ENCODE peak calls at places on chromosomes 13 and 19, in five cellular contexts. One of them, this sample, is unnamed.

GRCh38 chr13:110126391-110126961 is 180.5 kb downstream of the COL4A1 start:
- DNase-seq in colonic mucosa: no peak
- DNase-seq in lung: peak; percentile 39
- DNase-seq in foreskin fibroblast: peak; percentile 93
- DNase-seq in cardiac fibroblast: peak; percentile 99
- DNase-seq in this sample: no peak

GRCh38 chr13:64688893-64689677 is 2541.1 kb downstream of the PCDH9 start:
- DNase-seq in colonic mucosa: no peak
- DNase-seq in lung: no peak
- DNase-seq in foreskin fibroblast: peak; percentile 52
- DNase-seq in cardiac fibroblast: peak; percentile 38
- DNase-seq in this sample: no peak

GRCh38 chr13:42246541-42246940 is 25.4 kb upstream of the AKAP11 start:
- DNase-seq in colonic mucosa: no peak
- DNase-seq in lung: no peak
- DNase-seq in foreskin fibroblast: no peak
- DNase-seq in cardiac fibroblast: no peak
- DNase-seq in this sample: no peak

GRCh38 chr19:21314676-21315075 is 14.5 kb downstream of the ZNF708 start:
- DNase-seq in colonic mucosa: no peak
- DNase-seq in lung: no peak
- DNase-seq in foreskin fibroblast: no peak
- DNase-seq in cardiac fibroblast: peak; percentile 37
- DNase-seq in this sample: no peak

GRCh38 chr19:48401277-48401676 is 7.8 kb downstream of the GRIN2D start:
- DNase-seq in colonic mucosa: no peak
- DNase-seq in lung: no peak
- DNase-seq in foreskin fibroblast: no peak
- DNase-seq in cardiac fibroblast: no peak
- DNase-seq in this sample: no peak

GRCh38 chr19:15587663-15588062 is 27.4 kb upstream of the CYP4F8 start:
- DNase-seq in colonic mucosa: no peak
- DNase-seq in lung: peak; percentile 59
- DNase-seq in foreskin fibroblast: no peak
- DNase-seq in cardiac fibroblast: no peak
- DNase-seq in this sample: no peak

GRCh38 chr13:33119886-33120543 is 103.8 kb downstream of the KL start:
- DNase-seq in colonic mucosa: no peak
- DNase-seq in lung: no peak
- DNase-seq in foreskin fibroblast: no peak
- DNase-seq in cardiac fibroblast: no peak
- DNase-seq in this sample: no peak

GRCh38 chr19:3576696-3577443 is 4.1 kb downstream of the HMG20B start:
- DNase-seq in colonic mucosa: peak; percentile 63
- DNase-seq in lung: no peak
- DNase-seq in foreskin fibroblast: peak; percentile 88
- DNase-seq in cardiac fibroblast: peak; percentile 64
- DNase-seq in this sample: peak; percentile 60

GRCh38 chr13:113053801-113054604 is 51.6 kb upstream of the F7 start:
- DNase-seq in colonic mucosa: no peak
- DNase-seq in lung: no peak
- DNase-seq in foreskin fibroblast: no peak
- DNase-seq in cardiac fibroblast: no peak
- DNase-seq in this sample: no peak

GRCh38 chr13:113854238-113855011 is 9.5 kb downstream of the GAS6 start:
- DNase-seq in colonic mucosa: peak; percentile 51
- DNase-seq in lung: no peak
- DNase-seq in foreskin fibroblast: peak; percentile 84
- DNase-seq in cardiac fibroblast: peak; percentile 68
- DNase-seq in this sample: peak; percentile 16

GRCh38 chr19:41792513-41793413 is 3.6 kb upstream of the CEACAM3 start:
- DNase-seq in colonic mucosa: peak; percentile 61
- DNase-seq in lung: peak; percentile 68
- DNase-seq in foreskin fibroblast: peak; percentile 60
- DNase-seq in cardiac fibroblast: peak; percentile 64
- DNase-seq in this sample: no peak

GRCh38 chr13:108948269-108948671 is 318.9 kb downstream of the MYO16 start:
- DNase-seq in colonic mucosa: no peak
- DNase-seq in lung: no peak
- DNase-seq in foreskin fibroblast: peak; percentile 39
- DNase-seq in cardiac fibroblast: no peak
- DNase-seq in this sample: no peak

GRCh38 chr19:28694812-28695211 is 518.1 kb downstream of the UQCRFS1 start:
- DNase-seq in colonic mucosa: no peak
- DNase-seq in lung: no peak
- DNase-seq in foreskin fibroblast: no peak
- DNase-seq in cardiac fibroblast: no peak
- DNase-seq in this sample: no peak

GRCh38 chr13:35648109-35648508 is 171.6 kb upstream of the MAB21L1 start:
- DNase-seq in colonic mucosa: no peak
- DNase-seq in lung: no peak
- DNase-seq in foreskin fibroblast: peak; percentile 65
- DNase-seq in cardiac fibroblast: peak; percentile 55
- DNase-seq in this sample: no peak

GRCh38 chr19:19296953-19297689 is 23.2 kb downstream of the SUGP1 start:
- DNase-seq in colonic mucosa: no peak
- DNase-seq in lung: no peak
- DNase-seq in foreskin fibroblast: no peak
- DNase-seq in cardiac fibroblast: no peak
- DNase-seq in this sample: no peak

GRCh38 chr13:27455331-27455855 is 5.0 kb upstream of the MTIF3 start:
- DNase-seq in colonic mucosa: no peak
- DNase-seq in lung: no peak
- DNase-seq in foreskin fibroblast: peak; percentile 16
- DNase-seq in cardiac fibroblast: peak; percentile 4
- DNase-seq in this sample: no peak

GRCh38 chr19:28429356-28429755 is 783.6 kb downstream of the UQCRFS1 start:
- DNase-seq in colonic mucosa: no peak
- DNase-seq in lung: no peak
- DNase-seq in foreskin fibroblast: no peak
- DNase-seq in cardiac fibroblast: no peak
- DNase-seq in this sample: no peak

GRCh38 chr19:58007285-58007684 is 4.7 kb upstream of the ZNF606 start:
- DNase-seq in colonic mucosa: no peak
- DNase-seq in lung: no peak
- DNase-seq in foreskin fibroblast: peak; percentile 16
- DNase-seq in cardiac fibroblast: no peak
- DNase-seq in this sample: no peak
- TF ChIP-seq CTCF in colonic mucosa: no peak
- TF ChIP-seq CTCF in lung: no peak
- TF ChIP-seq CTCF in foreskin fibroblast: no peak
- TF ChIP-seq CTCF in cardiac fibroblast: peak; percentile 8
- TF ChIP-seq CTCF in this sample: no peak

GRCh38 chr19:12802267-12803106 is 618 bp downstream of the THSD8 start:
- DNase-seq in colonic mucosa: peak; percentile 57
- DNase-seq in lung: no peak
- DNase-seq in foreskin fibroblast: peak; percentile 58
- DNase-seq in cardiac fibroblast: peak; percentile 20
- DNase-seq in this sample: no peak

GRCh38 chr19:12799723-12800343 is 1.8 kb downstream of the PRDX2 start:
- DNase-seq in colonic mucosa: no peak
- DNase-seq in lung: no peak
- DNase-seq in foreskin fibroblast: no peak
- DNase-seq in cardiac fibroblast: no peak
- DNase-seq in this sample: no peak

GRCh38 chr19:12801466-12802266 is at the start of the genes PRDX2 and THSD8:
- DNase-seq in colonic mucosa: peak; percentile 87
- DNase-seq in lung: peak; percentile 79
- DNase-seq in foreskin fibroblast: peak; percentile 93
- DNase-seq in cardiac fibroblast: peak; percentile 67
- DNase-seq in this sample: peak; percentile 84

GRCh38 chr19:12800344-12800732 is 1.3 kb downstream of the PRDX2 start:
- DNase-seq in colonic mucosa: no peak
- DNase-seq in lung: no peak
- DNase-seq in foreskin fibroblast: no peak
- DNase-seq in cardiac fibroblast: no peak
- DNase-seq in this sample: no peak

DNA sequence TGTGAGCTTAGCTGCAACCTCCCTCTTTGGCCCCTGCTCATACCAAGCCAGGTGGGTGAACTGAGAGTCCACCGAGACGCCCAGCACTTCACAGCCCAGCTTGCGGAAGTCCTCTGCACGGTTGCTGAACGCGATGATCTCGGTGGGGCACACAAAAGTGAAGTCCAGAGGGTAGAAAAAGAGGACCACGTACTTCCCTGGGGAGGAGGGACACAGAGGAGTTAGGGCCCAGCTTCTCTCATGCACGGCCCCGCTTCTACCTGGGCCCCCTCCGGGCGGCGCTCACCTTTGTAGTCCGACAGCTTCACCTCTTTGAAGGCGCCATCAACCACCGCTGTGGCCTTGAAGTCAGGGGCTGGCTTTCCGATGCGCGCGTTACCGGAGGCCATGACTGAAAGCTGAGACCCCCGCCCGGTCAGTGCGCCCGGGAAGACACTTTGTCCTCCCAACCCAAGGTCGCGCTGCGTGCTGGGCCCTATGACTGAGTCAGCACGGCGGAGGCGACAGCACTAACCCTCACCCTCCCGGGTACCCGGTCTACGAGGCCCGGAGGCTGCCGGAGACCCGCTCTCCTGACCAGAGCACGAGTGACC is 631 bp downstream of the PRDX2 start:
- DNase-seq in colonic mucosa: peak; percentile 44
- DNase-seq in lung: no peak
- DNase-seq in foreskin fibroblast: peak; percentile 34
- DNase-seq in cardiac fibroblast: no peak
- DNase-seq in this sample: no peak
- TF ChIP-seq CTCF in colonic mucosa: no peak
- TF ChIP-seq CTCF in lung: no peak
- TF ChIP-seq CTCF in foreskin fibroblast: no peak
- TF ChIP-seq CTCF in cardiac fibroblast: no peak
- TF ChIP-seq CTCF in this sample: no peak

DNA sequence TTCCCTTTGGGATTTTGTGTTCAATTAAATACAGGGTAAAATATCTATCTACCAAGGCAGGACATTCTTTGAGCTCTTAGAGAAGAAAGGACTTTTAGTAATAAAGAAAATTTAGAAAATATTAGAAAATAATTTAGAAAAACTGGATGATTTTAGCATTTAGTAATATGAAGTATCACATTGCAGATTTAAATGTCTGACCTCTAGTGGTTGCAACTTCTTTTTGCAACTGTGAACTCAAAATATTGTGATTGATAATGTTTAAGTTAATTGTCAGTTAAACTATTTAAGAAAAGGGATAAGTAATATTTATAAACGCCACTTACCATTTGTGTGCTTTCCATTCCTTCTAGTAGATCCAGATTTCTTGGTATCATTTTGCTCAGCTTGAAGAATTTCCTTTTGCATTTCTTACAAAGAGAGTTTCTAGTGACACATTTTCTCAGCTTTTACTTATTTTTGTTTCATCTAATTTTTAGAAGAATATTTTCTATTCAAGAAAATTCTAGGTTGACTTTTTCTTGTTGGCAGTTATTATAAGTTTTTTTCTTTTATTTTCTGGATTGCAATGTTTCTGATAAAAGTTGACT is 10.3 kb upstream of the POSTN start:
- DNase-seq in colonic mucosa: no peak
- DNase-seq in lung: no peak
- DNase-seq in foreskin fibroblast: peak; percentile 38
- DNase-seq in cardiac fibroblast: peak; percentile 40
- DNase-seq in this sample: no peak
- TF ChIP-seq CTCF in colonic mucosa: no peak
- TF ChIP-seq CTCF in lung: no peak
- TF ChIP-seq CTCF in foreskin fibroblast: peak; percentile 49
- TF ChIP-seq CTCF in cardiac fibroblast: peak; percentile 47
- TF ChIP-seq CTCF in this sample: peak; percentile 60

DNA sequence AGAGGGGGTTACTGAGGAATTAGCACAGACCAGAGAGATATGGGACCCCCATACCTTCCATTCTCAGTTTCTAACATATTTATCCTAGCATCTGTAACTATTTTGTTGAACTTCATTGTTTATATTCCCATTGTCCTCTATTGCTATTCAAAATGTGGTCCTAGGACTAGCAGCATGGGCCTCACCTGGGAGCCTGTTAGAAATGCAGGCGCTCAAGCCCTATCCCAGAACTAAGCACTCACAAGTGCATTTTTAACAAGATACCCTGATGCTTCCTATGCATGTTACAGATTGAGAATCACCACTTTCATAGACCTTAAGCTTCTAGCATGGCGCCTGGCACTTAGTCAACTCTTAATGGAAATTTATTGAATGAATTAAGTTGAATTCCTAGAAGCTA is 58.3 kb upstream of the TDRD3 start:
- DNase-seq in colonic mucosa: no peak
- DNase-seq in lung: no peak
- DNase-seq in foreskin fibroblast: no peak
- DNase-seq in cardiac fibroblast: no peak
- DNase-seq in this sample: no peak
- TF ChIP-seq CTCF in colonic mucosa: no peak
- TF ChIP-seq CTCF in lung: no peak
- TF ChIP-seq CTCF in foreskin fibroblast: no peak
- TF ChIP-seq CTCF in cardiac fibroblast: no peak
- TF ChIP-seq CTCF in this sample: no peak